ENCODE peak calls at places on chromosome 7, in five cellular contexts. E is heart right ventricle, R is LoVo, X is endothelial cell, F is neural crest cell. Q is an unnamed sample.

GRCh38 chr7:67738958-67739357 is 742.3 kb downstream of the TYW1 start:
- DNase-seq in E (peak), R (no peak), X (no peak), F (no peak), Q (no peak)

GRCh38 chr7:5001003-5001402 is 42.0 kb upstream of the MMD2 start:
- DNase-seq in E (no peak), R (no peak), X (no peak), F (no peak), Q (no peak)

GRCh38 chr7:83677180-83677866 is 28.4 kb upstream of the SEMA3E start:
- DNase-seq in E (no peak), R (peak), X (no peak), F (no peak), Q (no peak)

GRCh38 chr7:44068054-44068453 is 2.7 kb upstream of the PGAM2 start:
- DNase-seq in E (no peak), R (no peak), X (no peak), F (no peak), Q (no peak)

GRCh38 chr7:95595825-95596182 is 512 bp downstream of the PDK4 start:
- DNase-seq in E (no peak), R (peak), X (no peak), F (no peak), Q (no peak)

GRCh38 chr7:85172530-85172941 is 14.3 kb downstream of the SEMA3D start:
- DNase-seq in E (no peak), R (no peak), X (no peak), F (no peak), Q (no peak)

GRCh38 chr7:7791523-7791922 is 73.1 kb upstream of the RPA3 start:
- DNase-seq in E (no peak), R (no peak), X (no peak), F (no peak), Q (no peak)

GRCh38 chr7:91068136-91068795 is 196.0 kb upstream of the FZD1 start:
- DNase-seq in E (no peak), R (no peak), X (no peak), F (no peak), Q (no peak)

GRCh38 chr7:55214707-55215106 is 150.4 kb upstream of the LANCL2 start:
- DNase-seq in E (no peak), R (no peak), X (no peak), F (no peak), Q (no peak)

GRCh38 chr7:78368781-78369180 is 570.2 kb downstream of the PHTF2 start:
- DNase-seq in E (no peak), R (no peak), X (no peak), F (no peak), Q (no peak)

GRCh38 chr7:143018931-143019330 is 8.0 kb downstream of the OR9A2 start:
- DNase-seq in E (no peak), R (no peak), X (no peak), F (no peak), Q (no peak)

GRCh38 chr7:43784030-43785001 is 25.8 kb downstream of the BLVRA start:
- DNase-seq in E (no peak), R (no peak), X (no peak), F (no peak), Q (no peak)

GRCh38 chr7:137932881-137933269 is 69.0 kb downstream of the CREB3L2 start:
- DNase-seq in E (peak), R (no peak), X (no peak), F (no peak), Q (no peak)

GRCh38 chr7:85685901-85686300 is 499.0 kb upstream of the SEMA3D start:
- DNase-seq in E (no peak), R (no peak), X (no peak), F (no peak), Q (peak)

GRCh38 chr7:4103352-4104091 is 578.6 kb upstream of the FOXK1 start:
- DNase-seq in E (no peak), R (no peak), X (no peak), F (no peak), Q (no peak)

GRCh38 chr7:122438001-122438400 is 133.5 kb upstream of the FEZF1 start:
- DNase-seq in E (no peak), R (no peak), X (no peak), F (no peak), Q (no peak)

GRCh38 chr7:23012797-23013714 is 874 bp downstream of the HYCC1 start:
- DNase-seq in E (peak), R (no peak), X (peak), F (peak), Q (peak)

GRCh38 chr7:42426163-42426562 is 189.2 kb upstream of the GLI3 start:
- DNase-seq in E (no peak), R (no peak), X (no peak), F (no peak), Q (peak)